ENCODE peak calls at places on chromosomes 6 and 20, in nine cellular contexts. M, A, C, H, V, Q, F, P and I are unnamed samples.

GRCh38 chr20:31573555-31574295 is 31.4 kb upstream of the ID1 start:
- DNase-seq in M (peak; percentile 34), A (no peak), C (no peak), H (no peak), V (no peak), Q (no peak), F (no peak), P (no peak), I (no peak)

GRCh38 chr20:251352-251751 is 6.2 kb upstream of the DEFB132 start:
- DNase-seq in M (no peak), A (no peak), C (no peak), H (no peak), V (no peak), Q (no peak), F (no peak), P (no peak), I (no peak)

GRCh38 chr20:34249291-34249690 is 8.1 kb downstream of the ASIP start:
- DNase-seq in M (peak; percentile 54), A (no peak), C (peak; percentile 24), H (no peak), V (peak; percentile 91), Q (peak; percentile 71), F (no peak), P (no peak), I (no peak)

GRCh38 chr6:28772480-28773381 is 151.1 kb downstream of the TRIM27 start:
- DNase-seq in M (peak; percentile 25), A (no peak), C (no peak), H (no peak), V (no peak), Q (no peak), F (no peak), P (no peak), I (no peak)

GRCh38 chr6:148602136-148602535 is 144.7 kb upstream of the UST start:
- DNase-seq in M (no peak), A (no peak), C (no peak), H (no peak), V (no peak), Q (no peak), F (no peak), P (no peak), I (no peak)

GRCh38 chr20:53866787-53867740 is 203.3 kb downstream of the BCAS1 start:
- DNase-seq in M (peak; percentile 32), A (no peak), C (no peak), H (no peak), V (no peak), Q (no peak), F (no peak), P (no peak), I (no peak)

GRCh38 chr6:30655743-30656094 is 8.8 kb downstream of the C6orf136 start:
- DNase-seq in M (no peak), A (no peak), C (no peak), H (no peak), V (peak; percentile 33), Q (no peak), F (no peak), P (no peak), I (no peak)

GRCh38 chr6:158518196-158519127 is 41.4 kb upstream of the TMEM181 start:
- DNase-seq in M (peak; percentile 89), A (peak; percentile 32), C (peak; percentile 61), H (peak; percentile 75), V (peak; percentile 82), Q (peak; percentile 85), F (peak; percentile 41), P (peak; percentile 51), I (peak; percentile 77)

GRCh38 chr6:97316982-97317381 is 34.0 kb upstream of the MMS22L start:
- DNase-seq in M (peak; percentile 5), A (no peak), C (no peak), H (no peak), V (no peak), Q (no peak), F (no peak), P (no peak), I (no peak)

GRCh38 chr6:155372256-155372655 is 58.0 kb upstream of the TFB1M start:
- DNase-seq in M (no peak), A (no peak), C (no peak), H (no peak), V (no peak), Q (no peak), F (no peak), P (no peak), I (no peak)

GRCh38 chr20:48708630-48709029 is 119.2 kb downstream of the PREX1 start:
- DNase-seq in M (no peak), A (no peak), C (no peak), H (no peak), V (no peak), Q (no peak), F (no peak), P (no peak), I (no peak)

GRCh38 chr20:1323256-1323655 is 5.7 kb downstream of the SDCBP2 start:
- DNase-seq in M (peak; percentile 74), A (no peak), C (no peak), H (no peak), V (peak; percentile 28), Q (peak; percentile 36), F (no peak), P (no peak), I (no peak)

GRCh38 chr6:98724537-98724936 is 109.8 kb upstream of the POU3F2 start:
- DNase-seq in M (no peak), A (no peak), C (no peak), H (no peak), V (peak; percentile 6), Q (no peak), F (no peak), P (no peak), I (peak; percentile 1)

GRCh38 chr20:13464702-13465101 is 174.0 kb downstream of the TASP1 start:
- DNase-seq in M (peak; percentile 6), A (no peak), C (no peak), H (no peak), V (peak; percentile 36), Q (no peak), F (no peak), P (no peak), I (peak; percentile 42)

GRCh38 chr20:54069501-54069971 is 858 bp downstream of the BCAS1 start:
- DNase-seq in M (no peak), A (no peak), C (no peak), H (no peak), V (no peak), Q (no peak), F (no peak), P (no peak), I (no peak)

GRCh38 chr6:161452241-161452640 is 178.4 kb upstream of the AGPAT4 start:
- DNase-seq in M (no peak), A (no peak), C (no peak), H (no peak), V (no peak), Q (no peak), F (no peak), P (no peak), I (no peak)

GRCh38 chr6:119090256-119090655 is 11.8 kb upstream of the FAM184A start:
- DNase-seq in M (peak; percentile 12), A (no peak), C (no peak), H (no peak), V (peak; percentile 15), Q (no peak), F (no peak), P (no peak), I (no peak)

GRCh38 chr20:18984238-18985200 is 170.9 kb downstream of the SCP2D1 start:
- DNase-seq in M (peak; percentile 21), A (no peak), C (no peak), H (no peak), V (no peak), Q (no peak), F (no peak), P (peak; percentile 83), I (no peak)

GRCh38 chr6:56699066-56699654 is 56.5 kb upstream of the DST start:
- DNase-seq in M (peak; percentile 65), A (no peak), C (no peak), H (no peak), V (peak; percentile 65), Q (peak; percentile 50), F (no peak), P (no peak), I (no peak)

GRCh38 chr20:53826597-53827291 is 233.1 kb upstream of the ZNF217 start:
- DNase-seq in M (peak; percentile 26), A (no peak), C (no peak), H (no peak), V (peak; percentile 15), Q (no peak), F (no peak), P (no peak), I (no peak)

GRCh38 chr6:32665621-32666140 is 776 bp downstream of the HLA-DQB1 start:
- DNase-seq in M (no peak), A (no peak), C (no peak), H (no peak), V (no peak), Q (no peak), F (no peak), P (no peak), I (no peak)

GRCh38 chr6:1027795-1028569 is 283.9 kb upstream of the FOXQ1 start:
- DNase-seq in M (peak; percentile 30), A (no peak), C (no peak), H (no peak), V (peak; percentile 90), Q (no peak), F (no peak), P (no peak), I (no peak)

GRCh38 chr6:87045521-87046075 is 49.3 kb downstream of the CGA start:
- DNase-seq in M (no peak), A (no peak), C (no peak), H (no peak), V (no peak), Q (no peak), F (no peak), P (no peak), I (no peak)

GRCh38 chr6:31007694-31008093 is 2.6 kb upstream of the MUC22 start:
- DNase-seq in M (peak; percentile 66), A (no peak), C (peak; percentile 0), H (no peak), V (peak; percentile 85), Q (peak; percentile 79), F (no peak), P (no peak), I (peak; percentile 66)

GRCh38 chr20:49889943-49890650 is 25.2 kb downstream of the SPATA2 start:
- DNase-seq in M (no peak), A (no peak), C (no peak), H (peak; percentile 21), V (no peak), Q (no peak), F (no peak), P (no peak), I (no peak)

GRCh38 chr6:143634486-143634885 is 43.3 kb upstream of the PHACTR2 start:
- DNase-seq in M (peak; percentile 10), A (no peak), C (no peak), H (no peak), V (no peak), Q (peak; percentile 28), F (no peak), P (no peak), I (peak; percentile 52)

GRCh38 chr6:87825865-87826264 is 123.8 kb upstream of the AKIRIN2 start:
- DNase-seq in M (no peak), A (no peak), C (no peak), H (no peak), V (no peak), Q (no peak), F (no peak), P (no peak), I (no peak)

GRCh38 chr6:96626749-96627353 is 63.9 kb downstream of the FHL5 start:
- DNase-seq in M (peak; percentile 63), A (no peak), C (no peak), H (no peak), V (peak; percentile 77), Q (peak; percentile 38), F (no peak), P (no peak), I (peak; percentile 22)

GRCh38 chr20:50189681-50190250 is 864 bp upstream of the CEBPB start:
- DNase-seq in M (peak; percentile 40), A (peak; percentile 65), C (no peak), H (peak; percentile 81), V (peak; percentile 51), Q (no peak), F (peak; percentile 48), P (peak; percentile 81), I (no peak)

GRCh38 chr6:3165631-3166534 is 8.5 kb upstream of the TUBB2A start:
- DNase-seq in M (peak; percentile 73), A (no peak), C (no peak), H (no peak), V (peak; percentile 64), Q (peak; percentile 41), F (no peak), P (no peak), I (no peak)

GRCh38 chr20:20410678-20411077 is 42.8 kb downstream of the INSM1 start:
- DNase-seq in M (no peak), A (no peak), C (no peak), H (peak; percentile 64), V (peak; percentile 7), Q (no peak), F (no peak), P (peak; percentile 60), I (no peak)